ENCODE peak calls at places on chromosomes 6 and 20, in seven cellular contexts. D is IMR-90, W is neuronal stem cell, B is PC-3, J is mesenchymal stem cell, Q is DND-41, F is Karpas-422. G is an unnamed sample.

GRCh38 chr20:32642257-32643046 is 31.3 kb downstream of the C20orf203 start:
- DNase-seq in J (no peak), D (no peak), B (no peak), Q (no peak), F (no peak), W (no peak), G (no peak)

GRCh38 chr20:25327521-25328235 is 63.0 kb downstream of the ABHD12 start:
- DNase-seq in D (peak; percentile 24), Q (no peak), J (no peak), F (no peak), B (no peak), W (no peak), G (no peak)

GRCh38 chr6:26411751-26412150 is 9.7 kb downstream of the BTN3A1 start:
- DNase-seq in W (no peak), J (no peak), F (no peak), Q (no peak), B (no peak), D (peak; percentile 36), G (no peak)

GRCh38 chr6:91155129-91155528 is 568.3 kb upstream of the MAP3K7 start:
- DNase-seq in B (no peak), D (no peak), Q (no peak), F (no peak), J (no peak), W (no peak), G (no peak)

GRCh38 chr6:136084403-136084802 is 165.7 kb downstream of the MTFR2 start:
- DNase-seq in D (peak; percentile 31), B (peak; percentile 16), W (no peak), J (no peak), F (no peak), Q (no peak), G (no peak)

GRCh38 chr6:20789162-20789561 is 254.9 kb downstream of the CDKAL1 start:
- DNase-seq in F (no peak), D (peak; percentile 44), W (no peak), Q (no peak), B (no peak), J (peak; percentile 22), G (no peak)

GRCh38 chr6:109124219-109124618 is 28.9 kb downstream of the CEP57L1 start:
- DNase-seq in J (no peak), Q (no peak), B (no peak), W (no peak), D (no peak), F (peak; percentile 15), G (no peak)

GRCh38 chr6:116741571-116741970 is 23.9 kb downstream of the FAM162B start:
- DNase-seq in F (no peak), B (no peak), J (no peak), Q (no peak), W (no peak), D (no peak), G (no peak)

GRCh38 chr6:29552512-29553051 is 7.0 kb downstream of the UBD start:
- DNase-seq in B (peak; percentile 75), F (peak; percentile 89), W (no peak), D (peak; percentile 79), Q (no peak), J (peak; percentile 77), G (peak; percentile 40)

GRCh38 chr20:61979701-61980635 is 85.7 kb downstream of the TAF4 start:
- DNase-seq in J (no peak), Q (no peak), W (no peak), F (no peak), B (no peak), D (no peak), G (no peak)

GRCh38 chr6:124854338-124854922 is 107.8 kb upstream of the RNF217 start:
- DNase-seq in W (no peak), D (no peak), B (peak; percentile 16), J (no peak), Q (no peak), F (peak; percentile 60), G (peak; percentile 5)

GRCh38 chr6:70375166-70375565 is 38.1 kb upstream of the FAM135A start:
- DNase-seq in D (peak; percentile 49), Q (no peak), J (peak; percentile 46), F (no peak), W (no peak), B (peak; percentile 71), G (no peak)

GRCh38 chr6:157240059-157240959 is 83.0 kb downstream of the TMEM242 start:
- DNase-seq in F (no peak), Q (no peak), W (no peak), D (peak; percentile 41), B (peak; percentile 60), J (peak; percentile 25), G (no peak)

GRCh38 chr6:119333707-119334295 is 15.8 kb downstream of the MAN1A1 start:
- DNase-seq in F (peak; percentile 67), D (no peak), W (no peak), B (peak; percentile 54), Q (no peak), J (no peak), G (peak; percentile 51)

GRCh38 chr20:10381477-10381876 is 52.5 kb downstream of the MKKS start:
- DNase-seq in F (peak; percentile 49), B (peak; percentile 42), J (no peak), Q (no peak), W (no peak), D (no peak), G (no peak)

GRCh38 chr6:43311681-43312080 is 3.1 kb upstream of the CRIP3 start:
- DNase-seq in F (peak; percentile 41), J (no peak), W (no peak), B (no peak), Q (no peak), D (no peak), G (no peak)

GRCh38 chr20:6533828-6534388 is 233.6 kb upstream of the BMP2 start:
- DNase-seq in F (no peak), B (peak; percentile 35), W (no peak), D (peak; percentile 88), J (peak; percentile 81), Q (no peak), G (no peak)

GRCh38 chr6:22766979-22767378 is 197.6 kb downstream of the HDGFL1 start:
- DNase-seq in D (no peak), J (no peak), F (no peak), Q (no peak), B (peak; percentile 77), W (no peak), G (no peak)

GRCh38 chr6:77467038-77467437 is 3.7 kb upstream of the HTR1B start:
- DNase-seq in D (peak; percentile 13), B (peak; percentile 29), F (no peak), J (peak; percentile 46), W (no peak), Q (no peak), G (no peak)

GRCh38 chr6:162058281-162058875 is 669.2 kb downstream of the PRKN start:
- DNase-seq in J (no peak), D (no peak), W (no peak), Q (no peak), B (peak; percentile 75), F (no peak), G (no peak)

GRCh38 chr6:162055365-162055764 is 672.2 kb downstream of the PRKN start:
- DNase-seq in W (no peak), F (no peak), D (no peak), Q (no peak), B (no peak), J (no peak), G (no peak)

GRCh38 chr6:162053084-162053483 is 674.5 kb downstream of the PRKN start:
- DNase-seq in J (no peak), B (no peak), Q (no peak), D (no peak), F (no peak), W (no peak), G (no peak)

GRCh38 chr6:162056061-162056460 is 671.5 kb downstream of the PRKN start:
- DNase-seq in D (no peak), Q (no peak), F (no peak), W (no peak), B (no peak), J (no peak), G (no peak)

GRCh38 chr6:162056745-162057144 is 670.8 kb downstream of the PRKN start:
- DNase-seq in Q (no peak), D (no peak), B (peak; percentile 13), J (peak; percentile 38), W (no peak), F (no peak), G (no peak)
- H2AFZ ChIP-seq in Q (no peak overlapping the region), D (no peak overlapping the region), B (no peak overlapping the region), J (no peak overlapping the region), W (peak overlapping the region; percentile 83), F (no peak overlapping the region), G (no peak overlapping the region)

GRCh38 chr6:13979284-13980171 is 54.8 kb downstream of the RNF182 start:
- DNase-seq in D (no peak), F (no peak), J (no peak), B (no peak), W (no peak), Q (no peak), G (no peak)
- H2AFZ ChIP-seq in D (no peak overlapping the region), F (no peak overlapping the region), J (no peak overlapping the region), B (no peak overlapping the region), W (no peak overlapping the region), Q (no peak overlapping the region), G (no peak overlapping the region)

GRCh38 chr6:56953597-56954388 is 1.1 kb upstream of the BEND6 start:
- DNase-seq in D (no peak), J (peak; percentile 37), F (no peak), B (no peak), Q (no peak), W (peak; percentile 27), G (no peak)
- H2AFZ ChIP-seq in D (peak overlapping the region; percentile 93), J (peak overlapping the region; percentile 68), F (peak overlapping the region; percentile 12), B (peak overlapping the region; percentile 91), Q (no peak overlapping the region), W (peak overlapping the region; percentile 98), G (peak overlapping the region; percentile 35)

DNA sequence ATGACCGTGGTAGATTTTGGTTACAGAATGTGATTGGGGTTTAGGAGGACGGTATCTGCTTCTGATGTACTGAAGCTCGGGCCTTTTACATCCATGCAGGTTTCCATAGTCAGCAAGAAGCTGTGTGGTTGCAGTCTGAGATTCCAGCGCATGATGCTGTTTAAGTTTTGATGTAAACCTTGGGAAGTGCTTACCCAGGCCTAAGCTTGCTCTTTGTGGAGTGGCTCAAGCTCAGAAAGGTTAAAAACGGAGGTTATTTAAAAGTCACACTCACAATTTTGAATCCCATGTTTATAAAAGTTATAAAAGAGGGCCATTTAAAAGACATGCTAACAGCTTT is 121.4 kb downstream of the TIAM2 start:
- DNase-seq in D (peak; percentile 11), Q (no peak), B (no peak), F (no peak), J (no peak), W (no peak), G (no peak)
- H2AFZ ChIP-seq in D (no peak overlapping the region), Q (no peak overlapping the region), B (no peak overlapping the region), F (no peak overlapping the region), J (no peak overlapping the region), W (no peak overlapping the region), G (no peak overlapping the region)

GRCh38 chr6:30617565-30618269 is at the start of gene MRPS18B:
- DNase-seq in B (peak; percentile 97), F (peak; percentile 98), W (peak; percentile 98), Q (peak; percentile 98), J (peak; percentile 99), D (peak; percentile 98), G (peak; percentile 98)
- H2AFZ ChIP-seq in B (peak within 1 kb of the TSS; percentile 82), F (peak within 1 kb of the TSS; percentile 63), W (peak within 1 kb of the TSS; percentile 81), Q (peak within 1 kb of the TSS; percentile 80), J (no peak within 1 kb of the TSS), D (peak within 1 kb of the TSS; percentile 90), G (peak within 1 kb of the TSS; percentile 24)

GRCh38 chr6:96302991-96303390 is 218.6 kb upstream of the UFL1 start:
- DNase-seq in D (no peak), Q (no peak), W (no peak), B (no peak), J (no peak), F (no peak), G (no peak)
- H2AFZ ChIP-seq in D (no peak overlapping the region), Q (no peak overlapping the region), W (no peak overlapping the region), B (no peak overlapping the region), J (no peak overlapping the region), F (no peak overlapping the region), G (no peak overlapping the region)